ENCODE peak calls at places on chromosomes 13 and 19, in ten cellular contexts. One of them, this sample, is unnamed.

GRCh38 chr19:48094843-48095203 is 15.8 kb downstream of the PLA2G4C start:
- DNase-seq in GM12878: no peak
- DNase-seq in ovary: no peak
- DNase-seq in IMR-90: no peak
- DNase-seq in A549: no peak
- DNase-seq in suprapubic skin: no peak
- DNase-seq in HCT116: no peak
- DNase-seq in transverse colon: no peak
- DNase-seq in heart left ventricle: no peak
- DNase-seq in adrenal gland: no peak
- DNase-seq in this sample: no peak

GRCh38 chr13:112888238-112889111 is 80.5 kb upstream of the MCF2L start:
- DNase-seq in GM12878: no peak
- DNase-seq in ovary: no peak
- DNase-seq in IMR-90: no peak
- DNase-seq in A549: no peak
- DNase-seq in suprapubic skin: no peak
- DNase-seq in HCT116: no peak
- DNase-seq in transverse colon: no peak
- DNase-seq in heart left ventricle: peak; percentile 54
- DNase-seq in adrenal gland: no peak
- DNase-seq in this sample: no peak

GRCh38 chr13:26950968-26951367 is 190.4 kb upstream of the GPR12 start:
- DNase-seq in GM12878: no peak
- DNase-seq in ovary: no peak
- DNase-seq in IMR-90: no peak
- DNase-seq in A549: no peak
- DNase-seq in suprapubic skin: no peak
- DNase-seq in HCT116: no peak
- DNase-seq in transverse colon: peak; percentile 41
- DNase-seq in heart left ventricle: no peak
- DNase-seq in adrenal gland: no peak
- DNase-seq in this sample: no peak

GRCh38 chr13:74770361-74770760 is 636.2 kb upstream of the KLF12 start:
- DNase-seq in GM12878: no peak
- DNase-seq in ovary: no peak
- DNase-seq in IMR-90: peak; percentile 94
- DNase-seq in A549: peak; percentile 20
- DNase-seq in suprapubic skin: no peak
- DNase-seq in HCT116: no peak
- DNase-seq in transverse colon: no peak
- DNase-seq in heart left ventricle: no peak
- DNase-seq in adrenal gland: no peak
- DNase-seq in this sample: no peak

GRCh38 chr13:111115841-111116500 is 861 bp downstream of the ARHGEF7 start:
- DNase-seq in GM12878: no peak
- DNase-seq in ovary: peak; percentile 56
- DNase-seq in IMR-90: peak; percentile 87
- DNase-seq in A549: no peak
- DNase-seq in suprapubic skin: peak; percentile 81
- DNase-seq in HCT116: no peak
- DNase-seq in transverse colon: peak; percentile 29
- DNase-seq in heart left ventricle: peak; percentile 73
- DNase-seq in adrenal gland: peak; percentile 40
- DNase-seq in this sample: no peak

GRCh38 chr13:66528139-66528538 is 702.0 kb downstream of the PCDH9 start:
- DNase-seq in GM12878: no peak
- DNase-seq in ovary: no peak
- DNase-seq in IMR-90: no peak
- DNase-seq in A549: no peak
- DNase-seq in suprapubic skin: no peak
- DNase-seq in HCT116: no peak
- DNase-seq in transverse colon: no peak
- DNase-seq in heart left ventricle: no peak
- DNase-seq in adrenal gland: no peak
- DNase-seq in this sample: no peak

GRCh38 chr19:4906963-4907362 is 2.3 kb upstream of the UHRF1 start:
- DNase-seq in GM12878: no peak
- DNase-seq in ovary: no peak
- DNase-seq in IMR-90: no peak
- DNase-seq in A549: no peak
- DNase-seq in suprapubic skin: no peak
- DNase-seq in HCT116: no peak
- DNase-seq in transverse colon: no peak
- DNase-seq in heart left ventricle: no peak
- DNase-seq in adrenal gland: no peak
- DNase-seq in this sample: no peak

GRCh38 chr13:50650936-50651638 is 192.4 kb downstream of the DLEU7 start:
- DNase-seq in GM12878: no peak
- DNase-seq in ovary: no peak
- DNase-seq in IMR-90: peak; percentile 46
- DNase-seq in A549: no peak
- DNase-seq in suprapubic skin: no peak
- DNase-seq in HCT116: no peak
- DNase-seq in transverse colon: no peak
- DNase-seq in heart left ventricle: no peak
- DNase-seq in adrenal gland: no peak
- DNase-seq in this sample: no peak

GRCh38 chr19:57559008-57559403 is 657 bp downstream of the ZNF550 start:
- DNase-seq in GM12878: no peak
- DNase-seq in ovary: peak; percentile 30
- DNase-seq in IMR-90: no peak
- DNase-seq in A549: peak; percentile 36
- DNase-seq in suprapubic skin: no peak
- DNase-seq in HCT116: no peak
- DNase-seq in transverse colon: peak; percentile 10
- DNase-seq in heart left ventricle: no peak
- DNase-seq in adrenal gland: peak; percentile 19
- DNase-seq in this sample: peak; percentile 59

GRCh38 chr13:82833928-82834327 is 1048.3 kb downstream of the SLITRK1 start:
- DNase-seq in GM12878: no peak
- DNase-seq in ovary: no peak
- DNase-seq in IMR-90: peak; percentile 34
- DNase-seq in A549: no peak
- DNase-seq in suprapubic skin: no peak
- DNase-seq in HCT116: no peak
- DNase-seq in transverse colon: no peak
- DNase-seq in heart left ventricle: no peak
- DNase-seq in adrenal gland: no peak
- DNase-seq in this sample: no peak

GRCh38 chr13:105441406-105441805 is 1094.1 kb downstream of the EFNB2 start:
- DNase-seq in GM12878: no peak
- DNase-seq in ovary: no peak
- DNase-seq in IMR-90: no peak
- DNase-seq in A549: peak; percentile 26
- DNase-seq in suprapubic skin: no peak
- DNase-seq in HCT116: no peak
- DNase-seq in transverse colon: no peak
- DNase-seq in heart left ventricle: no peak
- DNase-seq in adrenal gland: no peak
- DNase-seq in this sample: no peak

GRCh38 chr19:51351266-51351990 is 9.5 kb upstream of the VSIG10L start:
- DNase-seq in GM12878: no peak
- DNase-seq in ovary: no peak
- DNase-seq in IMR-90: no peak
- DNase-seq in A549: no peak
- DNase-seq in suprapubic skin: no peak
- DNase-seq in HCT116: no peak
- DNase-seq in transverse colon: no peak
- DNase-seq in heart left ventricle: no peak
- DNase-seq in adrenal gland: no peak
- DNase-seq in this sample: no peak

GRCh38 chr19:41352279-41352608 is 1.5 kb downstream of the TGFB1 start:
- DNase-seq in GM12878: no peak
- DNase-seq in ovary: no peak
- DNase-seq in IMR-90: no peak
- DNase-seq in A549: no peak
- DNase-seq in suprapubic skin: no peak
- DNase-seq in HCT116: no peak
- DNase-seq in transverse colon: no peak
- DNase-seq in heart left ventricle: no peak
- DNase-seq in adrenal gland: no peak
- DNase-seq in this sample: no peak

GRCh38 chr19:5926641-5927438 is 12.8 kb downstream of the CAPS start:
- DNase-seq in GM12878: no peak
- DNase-seq in ovary: peak; percentile 34
- DNase-seq in IMR-90: no peak
- DNase-seq in A549: no peak
- DNase-seq in suprapubic skin: peak; percentile 85
- DNase-seq in HCT116: no peak
- DNase-seq in transverse colon: peak; percentile 33
- DNase-seq in heart left ventricle: no peak
- DNase-seq in adrenal gland: no peak
- DNase-seq in this sample: no peak

GRCh38 chr13:25494708-25495411 is 123.1 kb downstream of the ATP8A2 start:
- DNase-seq in GM12878: no peak
- DNase-seq in ovary: no peak
- DNase-seq in IMR-90: no peak
- DNase-seq in A549: no peak
- DNase-seq in suprapubic skin: no peak
- DNase-seq in HCT116: no peak
- DNase-seq in transverse colon: no peak
- DNase-seq in heart left ventricle: no peak
- DNase-seq in adrenal gland: no peak
- DNase-seq in this sample: no peak

GRCh38 chr19:9381367-9381785 is 18.6 kb downstream of the ZNF177 start:
- DNase-seq in GM12878: no peak
- DNase-seq in ovary: no peak
- DNase-seq in IMR-90: no peak
- DNase-seq in A549: peak; percentile 9
- DNase-seq in suprapubic skin: no peak
- DNase-seq in HCT116: no peak
- DNase-seq in transverse colon: no peak
- DNase-seq in heart left ventricle: no peak
- DNase-seq in adrenal gland: no peak
- DNase-seq in this sample: no peak

GRCh38 chr13:37065893-37066526 is 6.5 kb upstream of the SUPT20H start:
- DNase-seq in GM12878: no peak
- DNase-seq in ovary: no peak
- DNase-seq in IMR-90: no peak
- DNase-seq in A549: no peak
- DNase-seq in suprapubic skin: no peak
- DNase-seq in HCT116: no peak
- DNase-seq in transverse colon: no peak
- DNase-seq in heart left ventricle: no peak
- DNase-seq in adrenal gland: no peak
- DNase-seq in this sample: no peak

GRCh38 chr19:17869114-17869608 is 2.6 kb upstream of the SLC5A5 start:
- DNase-seq in GM12878: no peak
- DNase-seq in ovary: no peak
- DNase-seq in IMR-90: no peak
- DNase-seq in A549: no peak
- DNase-seq in suprapubic skin: no peak
- DNase-seq in HCT116: no peak
- DNase-seq in transverse colon: no peak
- DNase-seq in heart left ventricle: no peak
- DNase-seq in adrenal gland: no peak
- DNase-seq in this sample: no peak
- TF ChIP-seq POLR2A in GM12878: no peak
- TF ChIP-seq POLR2A in ovary: no peak
- TF ChIP-seq POLR2A in IMR-90: no peak
- TF ChIP-seq POLR2A in A549: no peak
- TF ChIP-seq POLR2A in suprapubic skin: no peak
- TF ChIP-seq POLR2A in HCT116: no peak
- TF ChIP-seq POLR2A in transverse colon: no peak
- TF ChIP-seq POLR2A in heart left ventricle: no peak
- TF ChIP-seq POLR2A in adrenal gland: no peak
- TF ChIP-seq POLR2A in this sample: no peak

DNA sequence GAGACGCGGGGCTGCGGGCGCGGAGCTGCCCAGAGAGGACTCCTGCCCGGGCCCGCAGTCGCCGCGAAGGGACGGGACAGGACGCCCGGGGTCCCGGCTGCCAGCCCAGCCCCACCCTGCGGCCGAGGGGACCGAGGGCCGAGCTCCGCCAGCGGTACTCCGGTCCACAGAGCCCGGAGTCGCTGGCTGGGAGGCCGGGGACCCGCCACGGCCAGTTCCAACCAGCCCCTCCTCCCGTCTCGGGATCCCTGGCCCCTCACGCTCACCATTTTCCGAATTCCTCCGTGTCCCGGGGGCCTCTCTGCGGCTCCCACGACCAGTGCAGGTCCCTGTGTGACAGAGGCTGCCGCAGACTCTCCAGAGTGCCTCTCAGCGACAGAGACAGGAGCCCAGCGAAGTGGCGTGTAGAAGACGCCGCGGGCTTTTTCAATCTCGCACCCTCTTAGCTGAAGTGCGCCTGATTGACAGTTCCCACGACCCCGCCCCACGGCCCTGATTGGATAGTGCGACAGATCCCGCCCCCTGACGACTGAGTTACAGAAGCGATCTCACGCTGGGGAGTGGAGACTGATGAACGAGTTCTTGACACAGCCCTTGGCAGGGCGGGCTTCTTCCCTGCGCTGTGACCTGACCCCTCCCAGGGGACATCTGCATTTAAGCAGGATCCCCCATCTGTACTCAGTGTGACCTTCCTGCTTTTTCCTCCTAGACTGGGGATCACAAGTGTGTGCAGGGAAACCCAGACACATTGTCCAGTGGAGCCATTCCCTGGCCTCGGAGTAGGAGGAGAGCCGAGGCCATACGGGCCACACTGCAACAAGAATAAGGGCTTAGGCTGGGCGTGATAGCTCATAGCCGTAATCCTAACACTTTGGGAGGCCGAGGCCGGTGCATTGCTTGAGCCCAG is 44.0 kb downstream of the ZNF823 start:
- DNase-seq in GM12878: peak; percentile 72
- DNase-seq in ovary: peak; percentile 96
- DNase-seq in IMR-90: peak; percentile 86
- DNase-seq in A549: peak; percentile 7
- DNase-seq in suprapubic skin: peak; percentile 97
- DNase-seq in HCT116: peak; percentile 91
- DNase-seq in transverse colon: peak; percentile 97
- DNase-seq in heart left ventricle: peak; percentile 96
- DNase-seq in adrenal gland: peak; percentile 90
- DNase-seq in this sample: peak; percentile 86
- TF ChIP-seq POLR2A in GM12878: peak; percentile 74
- TF ChIP-seq POLR2A in ovary: no peak
- TF ChIP-seq POLR2A in IMR-90: no peak
- TF ChIP-seq POLR2A in A549: no peak
- TF ChIP-seq POLR2A in suprapubic skin: no peak
- TF ChIP-seq POLR2A in HCT116: peak; percentile 97
- TF ChIP-seq POLR2A in transverse colon: peak; percentile 43
- TF ChIP-seq POLR2A in heart left ventricle: no peak
- TF ChIP-seq POLR2A in adrenal gland: peak; percentile 67
- TF ChIP-seq POLR2A in this sample: no peak

GRCh38 chr19:2428027-2428690 is 773 bp upstream of the TIMM13 start:
- DNase-seq in GM12878: no peak
- DNase-seq in ovary: peak; percentile 58
- DNase-seq in IMR-90: peak; percentile 8
- DNase-seq in A549: no peak
- DNase-seq in suprapubic skin: no peak
- DNase-seq in HCT116: no peak
- DNase-seq in transverse colon: peak; percentile 39
- DNase-seq in heart left ventricle: no peak
- DNase-seq in adrenal gland: peak; percentile 46
- DNase-seq in this sample: peak; percentile 62
- TF ChIP-seq POLR2A in GM12878: peak; percentile 33
- TF ChIP-seq POLR2A in ovary: no peak
- TF ChIP-seq POLR2A in IMR-90: no peak
- TF ChIP-seq POLR2A in A549: no peak
- TF ChIP-seq POLR2A in suprapubic skin: no peak
- TF ChIP-seq POLR2A in HCT116: no peak
- TF ChIP-seq POLR2A in transverse colon: no peak
- TF ChIP-seq POLR2A in heart left ventricle: no peak
- TF ChIP-seq POLR2A in adrenal gland: no peak
- TF ChIP-seq POLR2A in this sample: peak; percentile 40

GRCh38 chr13:41132512-41133152 is at the start of gene KBTBD6:
- DNase-seq in GM12878: peak; percentile 92
- DNase-seq in ovary: peak; percentile 93
- DNase-seq in IMR-90: peak; percentile 99
- DNase-seq in A549: peak; percentile 95
- DNase-seq in suprapubic skin: peak; percentile 97
- DNase-seq in HCT116: peak; percentile 96
- DNase-seq in transverse colon: peak; percentile 96
- DNase-seq in heart left ventricle: peak; percentile 97
- DNase-seq in adrenal gland: peak; percentile 98
- DNase-seq in this sample: peak; percentile 97
- TF ChIP-seq POLR2A in GM12878: peak; percentile 78
- TF ChIP-seq POLR2A in ovary: peak; percentile 8
- TF ChIP-seq POLR2A in IMR-90: peak; percentile 26
- TF ChIP-seq POLR2A in A549: peak; percentile 80
- TF ChIP-seq POLR2A in suprapubic skin: peak; percentile 23
- TF ChIP-seq POLR2A in HCT116: peak; percentile 73
- TF ChIP-seq POLR2A in transverse colon: peak; percentile 54
- TF ChIP-seq POLR2A in heart left ventricle: no peak
- TF ChIP-seq POLR2A in adrenal gland: peak; percentile 84
- TF ChIP-seq POLR2A in this sample: peak; percentile 89